ENCODE peak calls at places on chromosomes 13 and 19, in six cellular contexts. F is mesendoderm, D is neuronal stem cell, V is IMR-90, C is mesenchymal stem cell, L is trophoblast cell. A is an unnamed sample.

GRCh38 chr19:55146078-55146647 is 2.8 kb downstream of the TNNT1 start:
- DNase-seq in F (peak), D (no peak), V (no peak), C (peak), L (no peak), A (peak)

GRCh38 chr19:40721936-40722661 is 5.2 kb downstream of the ITPKC start:
- DNase-seq in F (no peak), D (no peak), V (peak), C (peak), L (no peak), A (no peak)

GRCh38 chr19:28228854-28229253 is 984.1 kb downstream of the UQCRFS1 start:
- DNase-seq in F (no peak), D (no peak), V (no peak), C (no peak), L (no peak), A (no peak)

GRCh38 chr19:15195381-15195964 is 5.3 kb downstream of the NOTCH3 start:
- DNase-seq in F (peak), D (peak), V (peak), C (peak), L (peak), A (peak)

GRCh38 chr19:8306235-8307054 is 1.7 kb downstream of the CD320 start:
- DNase-seq in F (no peak), D (no peak), V (no peak), C (no peak), L (no peak), A (no peak)

GRCh38 chr13:112128052-112128610 is 61.2 kb downstream of the SOX1 start:
- DNase-seq in F (no peak), D (no peak), V (no peak), C (no peak), L (no peak), A (no peak)

GRCh38 chr13:44273991-44274810 is 99.4 kb upstream of the SERP2 start:
- DNase-seq in F (no peak), D (no peak), V (peak), C (peak), L (peak), A (no peak)

GRCh38 chr13:97280478-97280877 is 58.3 kb downstream of the MBNL2 start:
- DNase-seq in F (peak), D (no peak), V (no peak), C (no peak), L (no peak), A (no peak)

GRCh38 chr19:49549045-49549444 is 21.2 kb downstream of the RCN3 start:
- DNase-seq in F (no peak), D (no peak), V (no peak), C (no peak), L (no peak), A (no peak)

GRCh38 chr13:36428083-36428482 is 4.2 kb upstream of the CCNA1 start:
- DNase-seq in F (no peak), D (no peak), V (no peak), C (no peak), L (peak), A (no peak)

GRCh38 chr13:68816715-68817114 is 1290.9 kb upstream of the ATXN8OS start:
- DNase-seq in F (no peak), D (no peak), V (no peak), C (no peak), L (peak), A (no peak)

GRCh38 chr19:28318469-28319179 is 894.3 kb downstream of the UQCRFS1 start:
- DNase-seq in F (no peak), D (no peak), V (no peak), C (no peak), L (no peak), A (no peak)

GRCh38 chr13:99314640-99315176 is 7.5 kb upstream of the GPR183 start:
- DNase-seq in F (no peak), D (no peak), V (peak), C (peak), L (peak), A (no peak)

GRCh38 chr19:40771101-40771539 is 4.2 kb upstream of the MIA start:
- DNase-seq in F (peak), D (no peak), V (no peak), C (no peak), L (no peak), A (no peak)

GRCh38 chr13:107450931-107451330 is 764.4 kb downstream of the LIG4 start:
- DNase-seq in F (no peak), D (no peak), V (peak), C (peak), L (no peak), A (no peak)

GRCh38 chr19:33795370-33796163 is 1.1 kb upstream of the KCTD15 start:
- DNase-seq in F (peak), D (peak), V (peak), C (peak), L (peak), A (peak)

GRCh38 chr13:95708390-95708774 is 31.4 kb downstream of the DNAJC3 start:
- DNase-seq in F (no peak), D (no peak), V (no peak), C (no peak), L (no peak), A (no peak)

GRCh38 chr13:95706356-95706755 is 29.4 kb downstream of the DNAJC3 start:
- DNase-seq in F (no peak), D (no peak), V (no peak), C (no peak), L (no peak), A (no peak)

GRCh38 chr13:95707442-95708389 is 30.8 kb downstream of the DNAJC3 start:
- DNase-seq in F (no peak), D (no peak), V (no peak), C (no peak), L (no peak), A (no peak)

GRCh38 chr13:95707035-95707434 is 30.1 kb downstream of the DNAJC3 start:
- DNase-seq in F (no peak), D (no peak), V (no peak), C (no peak), L (no peak), A (no peak)

DNA sequence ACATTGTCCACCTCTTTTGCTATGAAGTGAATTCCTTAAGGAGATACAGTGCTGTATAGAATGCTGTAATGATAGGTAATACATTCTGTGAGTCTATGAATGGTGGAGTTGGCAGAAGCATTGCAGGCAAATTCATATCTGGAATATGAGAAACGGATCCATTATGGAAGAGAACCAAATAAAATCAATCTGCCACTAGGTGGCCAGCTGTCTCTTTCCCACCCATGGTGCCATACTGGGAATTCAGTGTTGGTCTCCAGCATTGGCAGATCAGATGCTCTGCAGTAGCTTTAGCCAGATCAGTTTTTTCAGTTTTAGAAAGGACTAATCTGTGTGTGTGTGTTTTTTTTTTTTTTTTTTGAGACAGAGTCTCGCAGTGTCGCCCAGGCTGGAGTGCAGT is 27.6 kb downstream of the DNAJC3 start:
- DNase-seq in F (peak), D (no peak), V (no peak), C (no peak), L (peak), A (no peak)
- H2AK5ac ChIP-seq in F (no peak), D (no peak), V (no peak), C (no peak), L (no peak), A (no peak)

DNA sequence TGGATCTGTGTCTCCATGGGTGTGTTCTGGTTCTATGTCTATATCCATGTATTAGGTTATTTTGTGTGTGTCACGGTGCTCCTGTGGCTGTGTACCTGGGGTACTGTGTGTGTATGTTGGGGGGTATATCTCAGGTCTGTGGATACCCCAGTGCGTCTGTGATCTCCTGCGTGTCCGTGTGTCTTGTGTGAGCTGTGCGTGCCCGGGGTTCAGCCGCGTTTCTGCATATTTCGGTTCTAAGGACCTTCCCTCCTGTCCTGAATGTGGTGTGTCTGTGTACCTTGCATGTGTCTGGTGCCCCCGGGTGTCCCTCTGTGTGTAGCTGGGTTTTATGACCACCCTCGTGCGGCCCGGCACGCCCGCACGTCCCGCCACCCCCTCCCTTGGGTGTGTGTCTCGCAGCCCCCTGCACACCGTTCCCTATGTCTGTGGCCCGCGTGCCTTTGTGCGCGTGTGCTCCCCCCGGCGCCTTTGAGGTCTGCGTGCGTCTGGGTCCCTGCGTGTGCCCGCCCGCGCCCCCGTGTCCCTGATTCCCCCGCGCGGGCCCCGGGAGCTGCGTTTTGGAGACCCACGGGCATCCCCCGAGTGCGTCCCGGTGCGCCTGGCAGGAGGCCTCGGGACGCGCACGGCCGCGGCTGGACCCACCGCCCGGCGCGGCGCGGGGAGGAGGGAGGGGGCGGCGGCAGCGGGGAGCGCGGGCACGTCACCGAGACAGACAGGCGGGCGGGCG is 12.3 kb upstream of the NANOS3 start:
- DNase-seq in F (no peak), D (no peak), V (no peak), C (no peak), L (no peak), A (no peak)
- H2AK5ac ChIP-seq in F (no peak), D (peak), V (peak), C (no peak), L (peak), A (no peak)

GRCh38 chr19:879711-880438 is 13.1 kb downstream of the MED16 start:
- DNase-seq in F (no peak), D (no peak), V (no peak), C (no peak), L (no peak), A (no peak)

GRCh38 chr19:873084-874019 is 13.9 kb downstream of the CFD start:
- DNase-seq in F (peak), D (no peak), V (peak), C (peak), L (no peak), A (peak)

GRCh38 chr19:876089-876488 is 16.6 kb downstream of the CFD start:
- DNase-seq in F (no peak), D (no peak), V (no peak), C (no peak), L (no peak), A (no peak)

GRCh38 chr19:875265-875879 is 15.9 kb downstream of the CFD start:
- DNase-seq in F (no peak), D (no peak), V (no peak), C (no peak), L (no peak), A (no peak)

GRCh38 chr19:876780-877314 is 16.1 kb downstream of the MED16 start:
- DNase-seq in F (no peak), D (no peak), V (no peak), C (no peak), L (no peak), A (no peak)
- H2AK5ac ChIP-seq in F (no peak), D (no peak), V (no peak), C (no peak), L (no peak), A (no peak)

DNA sequence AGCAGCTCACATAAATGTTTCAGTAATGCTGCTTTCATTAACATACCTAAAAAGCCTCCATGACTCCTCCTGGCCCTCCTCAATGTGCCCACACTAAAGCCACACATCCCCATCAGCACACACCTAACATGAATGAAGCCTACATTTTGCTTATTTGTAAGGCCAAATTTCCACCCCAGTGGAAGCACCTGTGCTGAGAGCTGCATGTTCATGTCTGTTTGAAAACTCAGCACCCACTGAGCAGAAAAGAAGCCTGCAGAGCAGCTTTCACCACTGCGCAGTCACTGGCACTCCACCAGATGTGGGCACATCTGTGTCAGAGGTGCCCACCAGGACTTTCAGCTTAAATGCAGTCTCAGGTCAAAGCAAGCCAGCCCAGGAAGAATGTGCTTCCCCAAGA is 93.5 kb downstream of the FOXO1 start:
- DNase-seq in F (no peak), D (no peak), V (no peak), C (no peak), L (no peak), A (no peak)
- H2AK5ac ChIP-seq in F (no peak), D (no peak), V (no peak), C (no peak), L (no peak), A (no peak)

DNA sequence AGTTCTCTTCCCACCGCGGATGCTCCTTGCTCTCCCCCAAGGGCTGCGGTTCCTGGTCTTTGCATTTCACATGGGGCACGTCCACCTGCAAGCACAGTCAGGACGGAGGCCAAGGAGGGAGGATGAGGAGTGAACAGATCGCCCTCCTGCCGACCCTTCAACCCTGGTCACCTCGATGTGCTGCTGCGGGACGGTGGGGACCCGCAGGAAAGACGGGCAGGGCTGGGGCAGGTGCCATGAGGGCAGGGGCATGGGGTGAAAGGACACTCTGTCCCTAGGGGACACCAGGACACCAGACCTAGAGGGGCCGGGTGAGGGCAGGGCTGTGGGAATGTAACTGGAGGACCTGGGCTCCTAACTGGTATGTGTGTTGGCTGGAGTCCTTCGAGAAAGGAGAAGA is 840 bp downstream of the SYCE2 start:
- DNase-seq in F (no peak), D (no peak), V (no peak), C (no peak), L (no peak), A (no peak)
- H2AK5ac ChIP-seq in F (no peak), D (peak), V (no peak), C (no peak), L (no peak), A (no peak)

DNA sequence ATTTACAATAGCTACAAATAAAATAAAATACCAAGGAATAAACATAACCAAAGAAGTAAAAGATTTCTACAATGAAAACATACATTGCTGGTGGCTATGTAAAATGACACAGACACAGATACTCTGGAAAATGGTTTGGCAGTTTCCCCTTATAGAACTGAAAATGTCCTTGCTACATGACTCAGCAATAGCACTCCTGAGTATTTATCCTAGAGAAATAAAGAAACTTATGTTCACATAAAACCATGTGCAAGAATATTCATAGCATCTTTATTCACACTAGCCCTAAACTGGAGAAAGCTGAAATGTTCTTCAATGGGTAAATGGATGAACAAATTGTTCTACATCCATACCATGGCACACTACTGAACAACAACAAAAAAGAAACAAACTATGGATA is 100.2 kb upstream of the RFC3 start:
- DNase-seq in F (no peak), D (no peak), V (peak), C (no peak), L (no peak), A (no peak)
- H2AK5ac ChIP-seq in F (no peak), D (no peak), V (no peak), C (no peak), L (no peak), A (no peak)

GRCh38 chr19:53900191-53900860 is 8.8 kb upstream of the CACNG7 start:
- DNase-seq in F (no peak), D (no peak), V (no peak), C (no peak), L (no peak), A (no peak)
- H2AK5ac ChIP-seq in F (no peak), D (peak), V (no peak), C (no peak), L (no peak), A (no peak)

DNA sequence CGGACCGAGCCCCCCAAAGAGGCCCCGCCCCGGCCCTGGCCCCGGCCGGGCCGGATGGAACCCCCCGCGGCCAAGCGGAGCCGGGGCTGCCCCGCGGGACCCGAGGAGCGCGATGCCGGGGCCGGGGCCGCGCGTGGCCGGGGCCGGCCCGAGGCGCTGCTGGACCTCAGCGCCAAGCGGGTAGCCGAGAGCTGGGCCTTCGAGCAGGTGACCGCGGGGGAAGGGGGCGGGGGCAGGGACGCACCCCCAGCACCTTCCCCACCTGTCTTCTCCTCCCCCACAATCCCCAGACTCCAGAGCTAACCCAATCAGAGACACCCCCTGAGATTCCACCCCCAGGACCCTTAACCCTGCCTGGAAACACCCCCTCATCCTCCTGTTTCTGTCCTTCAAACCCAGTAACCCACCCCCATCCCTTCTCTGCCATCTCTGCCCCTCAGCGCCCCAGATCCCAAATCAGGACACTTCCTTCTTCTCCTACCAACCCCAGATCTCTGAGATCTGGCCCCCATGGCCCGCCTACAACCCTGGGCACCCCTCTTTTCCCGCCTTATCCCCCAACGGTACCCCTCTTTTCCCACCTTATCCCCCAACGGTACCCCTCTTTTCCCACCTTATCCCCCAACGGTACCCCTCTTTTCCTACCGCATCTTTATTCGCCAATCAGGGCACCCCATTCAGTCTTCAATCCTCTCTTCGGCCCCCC is 505 bp downstream of the ZSWIM4 start:
- DNase-seq in F (no peak), D (no peak), V (peak), C (no peak), L (peak), A (peak)
- H2AK5ac ChIP-seq in F (no peak), D (peak), V (peak), C (peak), L (no peak), A (no peak)

GRCh38 chr13:110012102-110012739 is 225.8 kb upstream of the IRS2 start:
- DNase-seq in F (no peak), D (no peak), V (peak), C (peak), L (peak), A (no peak)
- H2AK5ac ChIP-seq in F (no peak), D (no peak), V (peak), C (no peak), L (no peak), A (no peak)

A was measured in H9.